ENCODE peak calls at places on chromosome X, in eight cellular contexts. E is mesothelial cell of epicardium, W is endodermal cell, I is osteocyte, X is fibroblast of pulmonary artery, C is AG04450, K is AG10803, F is cardiac muscle cell. O is an unnamed sample.
A peak's percentile ranks its signal among the peaks of the same experiment; 100 is the strongest.

GRCh38 chrX:39772057-39772832 is 325.5 kb downstream of the BCOR start:
- DNase-seq in E (no peak), W (peak; percentile 94), I (no peak), X (no peak), C (no peak), K (no peak), F (peak; percentile 81), O (no peak)

GRCh38 chrX:108250654-108251579 is 159.3 kb downstream of the ATG4A start:
- DNase-seq in E (no peak), W (no peak), I (no peak), X (no peak), C (no peak), K (no peak), F (peak; percentile 11), O (no peak)

GRCh38 chrX:115582871-115583729 is 22.1 kb downstream of the PLS3 start:
- DNase-seq in E (no peak), W (peak; percentile 89), I (no peak), X (peak; percentile 28), C (no peak), K (peak; percentile 54), F (peak; percentile 36), O (no peak)

GRCh38 chrX:140514554-140514953 is 9.7 kb upstream of the SOX3 start:
- DNase-seq in E (no peak), W (no peak), I (no peak), X (no peak), C (no peak), K (no peak), F (no peak), O (no peak)

GRCh38 chrX:16903274-16904019 is 33.3 kb upstream of the RBBP7 start:
- DNase-seq in E (no peak), W (no peak), I (no peak), X (no peak), C (no peak), K (no peak), F (no peak), O (no peak)

GRCh38 chrX:52424658-52425057 is 55.8 kb downstream of the XAGE2 start:
- DNase-seq in E (no peak), W (no peak), I (no peak), X (peak; percentile 1), C (no peak), K (peak; percentile 37), F (no peak), O (no peak)

GRCh38 chrX:148771440-148771839 is 271.0 kb downstream of the AFF2 start:
- DNase-seq in E (no peak), W (no peak), I (no peak), X (peak; percentile 6), C (no peak), K (no peak), F (no peak), O (no peak)

GRCh38 chrX:39331062-39331704 is 529.9 kb downstream of the MID1IP1 start:
- DNase-seq in E (no peak), W (no peak), I (no peak), X (no peak), C (no peak), K (no peak), F (no peak), O (no peak)

GRCh38 chrX:101759000-101759399 is 99.3 kb upstream of the ARMCX2 start:
- DNase-seq in E (no peak), W (peak; percentile 85), I (no peak), X (peak; percentile 49), C (peak; percentile 1), K (peak; percentile 41), F (peak; percentile 63), O (no peak)

GRCh38 chrX:103554687-103555417 is 30.5 kb upstream of the TCEAL4 start:
- DNase-seq in E (peak; percentile 73), W (peak; percentile 92), I (no peak), X (no peak), C (peak; percentile 15), K (peak; percentile 36), F (peak; percentile 82), O (no peak)

GRCh38 chrX:73268463-73268862 is 53.8 kb upstream of the NAP1L2 start:
- DNase-seq in E (no peak), W (no peak), I (no peak), X (no peak), C (no peak), K (no peak), F (no peak), O (no peak)

GRCh38 chrX:130756233-130756632 is 146.8 kb downstream of the ENOX2 start:
- DNase-seq in E (no peak), W (no peak), I (no peak), X (no peak), C (no peak), K (no peak), F (no peak), O (no peak)

GRCh38 chrX:23341452-23341851 is 6.8 kb downstream of the PTCHD1 start:
- DNase-seq in E (no peak), W (peak; percentile 90), I (no peak), X (no peak), C (no peak), K (peak; percentile 1), F (peak; percentile 28), O (no peak)

GRCh38 chrX:154298312-154298711 is 2.7 kb downstream of the TKTL1 start:
- DNase-seq in E (no peak), W (no peak), I (no peak), X (no peak), C (no peak), K (no peak), F (no peak), O (no peak)

GRCh38 chrX:41661366-41662095 is 27.2 kb upstream of the GPR34 start:
- DNase-seq in E (no peak), W (no peak), I (no peak), X (peak; percentile 26), C (no peak), K (peak; percentile 30), F (no peak), O (no peak)

GRCh38 chrX:37905436-37906147 is 58.2 kb upstream of the DYNLT3 start:
- DNase-seq in E (peak; percentile 47), W (peak; percentile 87), I (peak; percentile 84), X (peak; percentile 8), C (no peak), K (peak; percentile 0), F (peak; percentile 45), O (no peak)

GRCh38 chrX:153824348-153824747 is 6.0 kb downstream of the PDZD4 start:
- DNase-seq in E (no peak), W (peak; percentile 29), I (no peak), X (no peak), C (no peak), K (no peak), F (no peak), O (no peak)

GRCh38 chrX:40262641-40263560 is 165.1 kb upstream of the BCOR start:
- DNase-seq in E (no peak), W (no peak), I (no peak), X (peak; percentile 68), C (no peak), K (peak; percentile 72), F (peak; percentile 24), O (no peak)

GRCh38 chrX:100980608-100981497 is 11.3 kb downstream of the ARL13A start:
- DNase-seq in E (no peak), W (no peak), I (no peak), X (peak; percentile 69), C (no peak), K (peak; percentile 30), F (no peak), O (no peak)

GRCh38 chrX:55057691-55058249 is 17.1 kb upstream of the PAGE2B start:
- DNase-seq in E (no peak), W (peak; percentile 51), I (no peak), X (peak; percentile 62), C (no peak), K (peak; percentile 6), F (peak; percentile 5), O (no peak)

GRCh38 chrX:40646489-40647306 is 663 bp downstream of the CXorf38 start:
- DNase-seq in E (no peak), W (no peak), I (no peak), X (peak; percentile 14), C (no peak), K (peak; percentile 28), F (peak; percentile 13), O (no peak)

GRCh38 chrX:7068939-7069367 is 78.6 kb upstream of the STS start:
- DNase-seq in E (no peak), W (peak; percentile 79), I (no peak), X (peak; percentile 8), C (no peak), K (no peak), F (peak; percentile 9), O (no peak)
- TF ChIP-seq CTCF in E (no peak), W (peak; percentile 79), I (peak; percentile 55), X (peak; percentile 39), C (peak; percentile 18), K (peak; percentile 19), F (peak; percentile 42), O (no peak)

DNA sequence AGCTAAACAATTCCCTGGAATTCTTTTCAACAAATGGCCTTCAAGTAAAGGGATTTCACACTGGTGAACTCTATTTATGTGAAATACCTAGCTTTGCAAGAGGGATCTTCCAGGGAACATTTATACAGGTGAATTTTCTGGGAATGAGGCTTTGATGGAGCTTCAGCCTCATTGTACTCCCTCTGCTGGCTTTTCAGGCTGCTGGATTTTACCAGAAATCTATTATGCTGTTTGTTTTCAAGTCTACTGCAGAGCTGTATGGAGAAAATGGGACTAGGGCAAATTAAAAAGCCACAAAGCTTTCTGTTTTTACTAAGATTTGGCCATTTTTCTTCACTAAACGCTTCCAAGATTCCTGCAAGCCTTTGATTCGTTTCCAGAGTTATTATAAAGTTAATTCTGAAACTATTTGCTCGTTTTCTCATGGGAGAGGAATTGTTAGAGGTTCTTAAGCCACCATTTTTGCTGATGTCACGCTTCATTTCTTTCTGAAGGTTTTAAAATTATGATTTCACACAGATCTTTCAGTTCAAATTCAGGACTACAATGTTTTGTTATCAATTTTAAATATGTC is 31.6 kb downstream of the KDM6A start:
- DNase-seq in E (no peak), W (no peak), I (no peak), X (no peak), C (no peak), K (peak; percentile 50), F (no peak), O (no peak)
- TF ChIP-seq CTCF in E (no peak), W (peak; percentile 53), I (no peak), X (peak; percentile 18), C (peak; percentile 35), K (peak; percentile 40), F (peak; percentile 14), O (no peak)

GRCh38 chrX:1140236-1140681 is 72.2 kb downstream of the CRLF2 start:
- DNase-seq in E (no peak), W (peak; percentile 78), I (peak; percentile 56), X (no peak), C (no peak), K (no peak), F (no peak), O (no peak)
- TF ChIP-seq CTCF in E (no peak), W (no peak), I (no peak), X (no peak), C (no peak), K (no peak), F (no peak), O (no peak)

GRCh38 chrX:49840679-49841078 is 11.6 kb downstream of the PAGE4 start:
- DNase-seq in E (peak; percentile 64), W (peak; percentile 90), I (no peak), X (peak; percentile 52), C (no peak), K (peak; percentile 25), F (peak; percentile 88), O (no peak)
- TF ChIP-seq CTCF in E (peak; percentile 46), W (peak; percentile 72), I (peak; percentile 41), X (peak; percentile 30), C (peak; percentile 33), K (peak; percentile 31), F (peak; percentile 38), O (peak; percentile 47)

O was measured in D721Med.